ENCODE peak calls at places on chromosomes 3 and 15, in six cellular contexts. B, C, E, K, R and D are unnamed samples.

GRCh38 chr15:81199031-81199779 is 2.5 kb downstream of the IL16 start:
- DNase-seq in B (no peak), C (no peak), E (no peak), K (no peak), R (no peak), D (no peak)

GRCh38 chr3:122695927-122696561 is 15.4 kb downstream of the PARP14 start:
- DNase-seq in B (no peak), C (no peak), E (no peak), K (no peak), R (no peak), D (no peak)

GRCh38 chr15:32828507-32829186 is 110.8 kb downstream of the GREM1 start:
- DNase-seq in B (no peak), C (no peak), E (no peak), K (peak), R (peak), D (no peak)

GRCh38 chr3:53890726-53891499 is 746 bp downstream of the SELENOK start:
- DNase-seq in B (peak), C (no peak), E (no peak), K (no peak), R (peak), D (no peak)

GRCh38 chr3:48711727-48712126 is 5.3 kb downstream of the IP6K2 start:
- DNase-seq in B (no peak), C (no peak), E (no peak), K (no peak), R (no peak), D (no peak)

GRCh38 chr15:78685925-78686324 is 44.9 kb upstream of the CHRNB4 start:
- DNase-seq in B (no peak), C (no peak), E (no peak), K (no peak), R (no peak), D (no peak)

GRCh38 chr3:115626006-115626409 is 2.7 kb downstream of the GAP43 start:
- DNase-seq in B (no peak), C (no peak), E (no peak), K (no peak), R (no peak), D (no peak)

GRCh38 chr3:15629860-15630597 is 28.5 kb downstream of the BTD start:
- DNase-seq in B (peak), C (peak), E (no peak), K (peak), R (peak), D (no peak)

GRCh38 chr3:47578119-47578630 is 490 bp downstream of the CSPG5 start:
- DNase-seq in B (no peak), C (peak), E (peak), K (no peak), R (no peak), D (no peak)

GRCh38 chr3:125594581-125595011 is 701 bp downstream of the OSBPL11 start:
- DNase-seq in B (peak), C (no peak), E (no peak), K (no peak), R (peak), D (no peak)

GRCh38 chr3:73484656-73485248 is 140.0 kb downstream of the PDZRN3 start:
- DNase-seq in B (no peak), C (no peak), E (no peak), K (no peak), R (no peak), D (peak)

GRCh38 chr3:45426161-45426560 is 37.8 kb downstream of the LARS2 start:
- DNase-seq in B (no peak), C (no peak), E (no peak), K (no peak), R (no peak), D (no peak)